ENCODE peak calls at places on chromosomes 1 and 21, in eight cellular contexts. S is endothelial cell of umbilical vein, Y is GM23338, O is H1, V is HepG2, D is HCT116, C is K562, R is GM12878. T is an unnamed sample.

GRCh38 chr21:44093761-44094160 is 13.4 kb upstream of the PWP2 start:
- DNase-seq in O (peak; percentile 33), R (no peak), C (no peak), D (no peak), S (no peak), Y (no peak), V (no peak), T (no peak)

GRCh38 chr1:59543211-59543668 is 246.3 kb downstream of the FGGY start:
- DNase-seq in R (no peak), D (no peak), O (no peak), C (no peak), Y (no peak), S (no peak), V (peak; percentile 59), T (no peak)

GRCh38 chr1:248841702-248842395 is 3.8 kb downstream of the ZNF672 start:
- DNase-seq in V (peak; percentile 42), O (peak; percentile 70), R (no peak), Y (peak; percentile 74), S (peak; percentile 42), D (no peak), C (no peak), T (no peak)

GRCh38 chr1:107683683-107684082 is 281.3 kb downstream of the VAV3 start:
- DNase-seq in V (no peak), D (no peak), C (no peak), O (no peak), Y (no peak), S (no peak), R (no peak), T (no peak)

GRCh38 chr1:45922813-45923212 is 119.4 kb downstream of the MAST2 start:
- DNase-seq in S (no peak), V (no peak), D (no peak), O (no peak), Y (no peak), C (no peak), R (no peak), T (no peak)

GRCh38 chr1:183806086-183806485 is 1.2 kb downstream of the RGL1 start:
- DNase-seq in S (peak; percentile 51), O (no peak), V (no peak), D (no peak), R (no peak), C (no peak), Y (no peak), T (no peak)

GRCh38 chr1:226600254-226600653 is 51.7 kb downstream of the STUM start:
- DNase-seq in S (no peak), V (no peak), Y (no peak), R (no peak), O (no peak), C (no peak), D (no peak), T (no peak)

GRCh38 chr1:119516680-119517079 is 9.7 kb downstream of the HSD3B1 start:
- DNase-seq in C (no peak), Y (peak; percentile 75), D (peak; percentile 12), O (peak; percentile 50), R (no peak), V (no peak), S (no peak), T (no peak)

GRCh38 chr21:45095505-45095904 is 21.1 kb downstream of the ADARB1 start:
- DNase-seq in C (no peak), D (no peak), S (peak; percentile 41), V (no peak), Y (no peak), O (no peak), R (no peak), T (no peak)

GRCh38 chr1:25917996-25918395 is 11.8 kb upstream of the STMN1 start:
- DNase-seq in V (no peak), C (no peak), R (no peak), S (no peak), O (no peak), D (no peak), Y (no peak), T (no peak)

GRCh38 chr1:167438171-167439138 is 79.9 kb downstream of the CD247 start:
- DNase-seq in Y (no peak), R (no peak), C (no peak), D (no peak), S (no peak), O (peak; percentile 40), V (no peak), T (no peak)

GRCh38 chr1:12167493-12168429 is 970 bp downstream of the TNFRSF1B start:
- DNase-seq in R (no peak), C (peak; percentile 81), V (no peak), O (no peak), D (no peak), S (no peak), Y (no peak), T (no peak)

GRCh38 chr1:34426325-34426896 is 249.7 kb downstream of the C1orf94 start:
- DNase-seq in R (no peak), C (no peak), S (no peak), V (no peak), D (no peak), O (no peak), Y (no peak), T (no peak)

GRCh38 chr1:116879478-116880133 is 30.1 kb upstream of the PTGFRN start:
- DNase-seq in C (no peak), R (no peak), S (no peak), O (peak; percentile 47), V (no peak), D (no peak), Y (no peak), T (no peak)

GRCh38 chr1:211625040-211625439 is 46.1 kb upstream of the SLC30A1 start:
- DNase-seq in O (no peak), V (peak; percentile 76), D (no peak), S (no peak), C (peak; percentile 48), R (no peak), Y (peak; percentile 24), T (no peak)

GRCh38 chr1:109874445-109874844 is 36.2 kb upstream of the CSF1 start:
- DNase-seq in R (no peak), D (no peak), S (peak; percentile 36), Y (no peak), O (no peak), C (no peak), V (no peak), T (no peak)

GRCh38 chr21:30348506-30348905 is at the start of gene KRTAP23-1:
- DNase-seq in S (no peak), D (no peak), O (no peak), C (no peak), R (no peak), Y (no peak), V (no peak), T (no peak)

GRCh38 chr1:159010398-159010797 is 691 bp downstream of the IFI16 start:
- DNase-seq in V (no peak), Y (no peak), R (no peak), S (no peak), O (no peak), C (no peak), D (no peak), T (no peak)

GRCh38 chr1:210633636-210634035 is 304.9 kb downstream of the HHAT start:
- DNase-seq in O (no peak), Y (no peak), R (no peak), C (no peak), S (no peak), D (no peak), V (no peak), T (no peak)

GRCh38 chr21:45126085-45126687 is 51.8 kb downstream of the ADARB1 start:
- DNase-seq in O (no peak), S (no peak), R (no peak), D (no peak), Y (no peak), V (no peak), C (no peak), T (no peak)

GRCh38 chr1:28269529-28269928 is 10.2 kb downstream of the SESN2 start:
- DNase-seq in O (no peak), Y (no peak), D (no peak), S (no peak), V (no peak), R (no peak), C (peak; percentile 1), T (no peak)

GRCh38 chr1:75330633-75331032 is 196.4 kb downstream of the LHX8 start:
- DNase-seq in D (no peak), R (no peak), C (no peak), O (no peak), V (no peak), Y (no peak), S (no peak), T (no peak)

GRCh38 chr21:15552914-15553491 is 176.8 kb upstream of the USP25 start:
- DNase-seq in O (no peak), C (no peak), Y (peak; percentile 45), D (no peak), S (no peak), R (no peak), V (peak; percentile 35), T (no peak)

GRCh38 chr1:7014640-7014930 is 229.3 kb downstream of the CAMTA1 start:
- DNase-seq in R (no peak), Y (no peak), V (no peak), D (no peak), C (no peak), S (peak; percentile 12), O (no peak), T (no peak)
- H3K27ac ChIP-seq in R (no peak overlapping the region), Y (no peak overlapping the region), V (no peak overlapping the region), D (no peak overlapping the region), C (no peak overlapping the region), S (no peak overlapping the region), O (no peak overlapping the region), T (no peak overlapping the region)

GRCh38 chr1:156439771-156440183 is 60.8 kb downstream of the MEF2D start:
- DNase-seq in Y (peak; percentile 90), C (no peak), S (no peak), R (no peak), V (no peak), O (peak; percentile 77), D (no peak), T (no peak)

GRCh38 chr1:156437465-156437864 is 63.1 kb downstream of the MEF2D start:
- DNase-seq in Y (no peak), O (no peak), R (no peak), S (no peak), C (no peak), D (no peak), V (no peak), T (no peak)

GRCh38 chr1:156439036-156439435 is 61.5 kb downstream of the MEF2D start:
- DNase-seq in O (no peak), D (no peak), V (no peak), Y (peak; percentile 65), C (peak; percentile 59), S (no peak), R (no peak), T (no peak)

GRCh38 chr1:156437054-156437453 is 63.5 kb downstream of the MEF2D start:
- DNase-seq in D (no peak), V (no peak), S (no peak), R (no peak), O (no peak), C (no peak), Y (no peak), T (no peak)

GRCh38 chr1:156438278-156438987 is 62.1 kb downstream of the MEF2D start:
- DNase-seq in S (no peak), C (no peak), O (no peak), R (no peak), V (no peak), D (no peak), Y (no peak), T (no peak)
- TF ChIP-seq EZH2 in S (no peak), C (no peak), O (no peak), R (no peak), V (no peak), D (no peak), Y (peak; percentile 83), T (no peak)

GRCh38 chr21:34836103-34836932 is 167.5 kb downstream of the CLIC6 start:
- DNase-seq in S (peak; percentile 98), V (peak; percentile 92), D (peak; percentile 97), O (no peak), C (no peak), R (no peak), Y (no peak), T (no peak)
- TF ChIP-seq POLR2AphosphoS5 in S (peak; percentile 60), V (no peak), D (peak; percentile 48), O (no peak), C (no peak), R (no peak), Y (no peak), T (no peak)

GRCh38 chr1:3194760-3195479 is 125.9 kb downstream of the PRDM16 start:
- DNase-seq in Y (no peak), D (no peak), C (no peak), O (no peak), S (no peak), V (no peak), R (no peak), T (no peak)
- H3K27ac ChIP-seq in Y (no peak overlapping the region), D (no peak overlapping the region), C (no peak overlapping the region), O (no peak overlapping the region), S (no peak overlapping the region), V (no peak overlapping the region), R (no peak overlapping the region), T (no peak overlapping the region)

T was measured in SK-N-MC.